ENCODE peak calls at places on chromosomes 7 and 10, in six cellular contexts. S is astrocyte of the cerebellum, U is AG09309, F is endothelial cell of umbilical vein, B is HFFc6, R is GM20000. N is an unnamed sample.

GRCh38 chr10:86263907-86264306 is 102.7 kb downstream of the GRID1 start:
- DNase-seq in U (no peak), R (no peak), F (no peak), S (no peak), B (no peak), N (no peak)

GRCh38 chr7:121084748-121085336 is 96.3 kb downstream of the CPED1 start:
- DNase-seq in B (peak; percentile 92), S (peak; percentile 70), R (no peak), U (peak; percentile 90), F (peak; percentile 67), N (peak; percentile 51)

GRCh38 chr7:31690892-31691291 is 3.9 kb downstream of the PPP1R17 start:
- DNase-seq in U (no peak), F (no peak), B (no peak), S (no peak), R (no peak), N (no peak)

GRCh38 chr10:124537891-124538290 is 76.3 kb downstream of the LHPP start:
- DNase-seq in R (no peak), U (no peak), S (no peak), F (no peak), B (no peak), N (no peak)

GRCh38 chr10:110408943-110409342 is 88.8 kb upstream of the DUSP5 start:
- DNase-seq in S (no peak), F (no peak), R (no peak), B (no peak), U (no peak), N (no peak)

GRCh38 chr7:111320133-111320532 is 229.2 kb downstream of the LRRN3 start:
- DNase-seq in R (no peak), B (no peak), F (no peak), U (no peak), S (no peak), N (no peak)

GRCh38 chr10:13969792-13970140 is 361.0 kb downstream of the FRMD4A start:
- DNase-seq in B (no peak), U (no peak), F (no peak), S (no peak), R (peak; percentile 62), N (no peak)

GRCh38 chr10:129949411-129950335 is 14.4 kb downstream of the EBF3 start:
- DNase-seq in F (no peak), R (no peak), B (no peak), S (no peak), U (no peak), N (no peak)

GRCh38 chr10:79244068-79244442 is 103.2 kb upstream of the PPIF start:
- DNase-seq in S (no peak), U (no peak), R (peak; percentile 54), F (peak; percentile 32), B (no peak), N (no peak)

DNA sequence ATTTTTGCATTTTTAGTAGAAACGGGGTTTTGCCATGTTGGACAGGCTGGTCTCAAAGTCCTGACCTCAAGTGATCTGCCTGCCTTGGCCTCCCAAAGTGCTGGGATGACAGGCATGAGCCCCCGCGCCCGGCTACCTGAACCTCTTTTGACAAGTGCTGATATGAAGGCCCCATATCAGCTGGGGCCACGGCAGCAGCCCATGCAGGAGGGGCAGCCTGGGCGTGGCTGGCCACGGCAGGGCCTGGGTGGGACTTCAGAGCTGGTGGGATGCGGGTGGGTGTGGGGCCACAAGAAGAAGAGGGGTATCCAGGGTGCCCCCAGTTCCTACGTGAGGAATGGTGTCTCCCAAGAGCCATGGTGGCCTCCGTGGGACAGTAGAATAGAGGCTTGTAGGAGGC is 6.9 kb downstream of the LRRC27 start:
- DNase-seq in F (no peak), S (no peak), B (no peak), R (no peak), U (no peak), N (no peak)
- TF ChIP-seq CTCF in F (no peak), S (no peak), B (no peak), R (no peak), U (no peak), N (no peak)

GRCh38 chr10:5582736-5583135 is 58.0 kb downstream of the CALML3 start:
- DNase-seq in R (no peak), S (no peak), U (no peak), B (no peak), F (no peak), N (no peak)

GRCh38 chr10:5585517-5586222 is 60.9 kb downstream of the CALML3 start:
- DNase-seq in U (no peak), B (no peak), R (no peak), S (peak; percentile 33), F (no peak), N (no peak)

GRCh38 chr10:5581670-5582566 is 57.2 kb downstream of the CALML3 start:
- DNase-seq in U (no peak), R (peak; percentile 75), S (no peak), F (no peak), B (no peak), N (no peak)

GRCh38 chr10:5584895-5585516 is 60.2 kb downstream of the CALML3 start:
- DNase-seq in R (peak; percentile 63), B (peak; percentile 98), S (peak; percentile 70), F (no peak), U (peak; percentile 70), N (no peak)

GRCh38 chr10:5583525-5584175 is 58.9 kb downstream of the CALML3 start:
- DNase-seq in S (peak; percentile 72), R (peak; percentile 54), B (no peak), F (no peak), U (no peak), N (no peak)
- TF ChIP-seq CTCF in S (no peak), R (no peak), B (no peak), F (no peak), U (no peak), N (no peak)

GRCh38 chr7:46143949-46144917 is 223.2 kb upstream of the IGFBP3 start:
- DNase-seq in R (no peak), B (no peak), S (no peak), F (no peak), U (no peak), N (no peak)
- TF ChIP-seq CTCF in R (no peak), B (no peak), S (no peak), F (no peak), U (no peak), N (no peak)

DNA sequence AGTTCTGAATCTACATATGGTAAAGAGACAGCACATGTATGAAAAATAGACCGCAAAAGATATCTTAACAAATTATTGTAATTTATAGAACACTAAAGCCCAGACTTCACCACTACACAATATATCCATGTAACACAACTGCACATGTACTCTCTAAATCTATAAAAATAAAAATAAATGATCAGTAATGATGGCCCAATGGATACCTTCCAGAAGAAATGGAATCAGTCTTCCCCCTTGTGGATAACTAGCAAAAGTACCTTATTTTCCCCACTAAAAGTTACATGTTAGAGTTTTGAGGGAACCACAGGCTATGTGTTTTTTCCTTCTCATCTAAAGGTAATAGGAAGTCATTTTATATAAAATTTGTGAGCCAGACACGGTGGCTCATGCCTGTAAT is 25.7 kb downstream of the C7orf25 start:
- DNase-seq in R (no peak), B (peak; percentile 21), F (no peak), U (no peak), S (no peak), N (no peak)
- TF ChIP-seq CTCF in R (no peak), B (peak; percentile 74), F (no peak), U (peak; percentile 42), S (peak; percentile 31), N (peak; percentile 27)

GRCh38 chr7:49928787-49929186 is 155.3 kb downstream of the VWC2 start:
- DNase-seq in S (no peak), B (no peak), R (no peak), F (no peak), U (no peak), N (no peak)
- TF ChIP-seq CTCF in S (no peak), B (no peak), R (no peak), F (no peak), U (no peak), N (no peak)

GRCh38 chr7:108201766-108202165 is 71.6 kb upstream of the LAMB4 start:
- DNase-seq in F (no peak), R (no peak), U (no peak), S (peak; percentile 4), B (no peak), N (no peak)

GRCh38 chr7:108202743-108203142 is 72.6 kb upstream of the LAMB4 start:
- DNase-seq in F (no peak), B (no peak), R (no peak), U (no peak), S (no peak), N (no peak)

GRCh38 chr7:108204281-108204796 is 74.2 kb upstream of the LAMB4 start:
- DNase-seq in U (no peak), F (no peak), S (no peak), R (no peak), B (no peak), N (no peak)

GRCh38 chr7:108200326-108200725 is 70.2 kb upstream of the LAMB4 start:
- DNase-seq in U (no peak), S (no peak), F (no peak), R (no peak), B (no peak), N (no peak)

GRCh38 chr7:108203433-108204002 is 73.4 kb upstream of the LAMB4 start:
- DNase-seq in R (no peak), U (no peak), B (no peak), S (no peak), F (no peak), N (no peak)
- TF ChIP-seq CTCF in R (no peak), U (no peak), B (no peak), S (no peak), F (no peak), N (no peak)

GRCh38 chr7:128030999-128031681 is at the start of gene LRRC4:
- DNase-seq in F (peak; percentile 57), B (peak; percentile 34), S (no peak), R (peak; percentile 82), U (no peak), N (peak; percentile 10)
- TF ChIP-seq CTCF in F (peak; percentile 21), B (peak; percentile 40), S (no peak), R (no peak), U (no peak), N (peak; percentile 12)

GRCh38 chr7:130205084-130205947 is at the start of gene TMEM209:
- DNase-seq in R (peak; percentile 94), S (peak; percentile 94), F (peak; percentile 98), U (peak; percentile 85), B (peak; percentile 95), N (peak; percentile 88)

GRCh38 chr7:130210181-130210935 is 2.7 kb downstream of the SSMEM1 start:
- DNase-seq in U (peak; percentile 46), R (no peak), S (peak; percentile 12), B (peak; percentile 55), F (no peak), N (no peak)

GRCh38 chr7:130207642-130208041 is at the start of gene SSMEM1:
- DNase-seq in R (no peak), U (peak; percentile 56), B (peak; percentile 79), F (no peak), S (no peak), N (peak; percentile 23)

GRCh38 chr7:130208511-130208910 is 851 bp downstream of the SSMEM1 start:
- DNase-seq in S (no peak), R (no peak), U (no peak), F (no peak), B (no peak), N (peak; percentile 55)

GRCh38 chr7:130207033-130207432 is 627 bp upstream of the SSMEM1 start:
- DNase-seq in B (no peak), S (no peak), U (no peak), F (no peak), R (no peak), N (no peak)
- TF ChIP-seq CTCF in B (peak; percentile 51), S (no peak), U (no peak), F (no peak), R (no peak), N (no peak)